ENCODE peak calls at places on chromosomes 16 and 17, in four cellular contexts. N, D, J and B are unnamed samples.

GRCh38 chr17:18920911-18921441 is 31.0 kb upstream of the SLC5A10 start:
- DNase-seq in N (no peak), D (peak), J (no peak), B (no peak)

GRCh38 chr17:27259356-27259755 is 34.6 kb upstream of the WSB1 start:
- DNase-seq in N (no peak), D (no peak), J (no peak), B (no peak)

GRCh38 chr16:10941127-10941933 is 938 bp downstream of the DEXI start:
- DNase-seq in N (no peak), D (peak), J (peak), B (no peak)

GRCh38 chr17:35543856-35544255 is 6.4 kb upstream of the SLFN12L start:
- DNase-seq in N (no peak), D (no peak), J (no peak), B (no peak)

GRCh38 chr17:5813357-5813756 is 229.0 kb upstream of the NLRP1 start:
- DNase-seq in N (no peak), D (no peak), J (no peak), B (no peak)

GRCh38 chr17:1583569-1583968 is 21.0 kb upstream of the PITPNA start:
- DNase-seq in N (no peak), D (no peak), J (no peak), B (no peak)

GRCh38 chr17:5194346-5194745 is 2.7 kb upstream of the ZNF594 start:
- DNase-seq in N (no peak), D (no peak), J (no peak), B (no peak)

GRCh38 chr17:77450742-77451270 is 310.0 kb downstream of the SEC14L1 start:
- DNase-seq in N (no peak), D (no peak), J (no peak), B (no peak)

GRCh38 chr17:81513669-81514484 is 1.3 kb upstream of the ACTG1 start:
- DNase-seq in N (peak), D (peak), J (peak), B (no peak)

GRCh38 chr17:57626520-57627210 is 118.4 kb downstream of the CCDC182 start:
- DNase-seq in N (no peak), D (no peak), J (no peak), B (no peak)

GRCh38 chr17:31596382-31597323 is 205.2 kb downstream of the RAB11FIP4 start:
- DNase-seq in N (peak), D (peak), J (no peak), B (no peak)

GRCh38 chr16:47925811-47926460 is 229.9 kb downstream of the ABCC12 start:
- DNase-seq in N (no peak), D (no peak), J (no peak), B (no peak)

GRCh38 chr16:4323845-4324478 is 8.1 kb downstream of the GLIS2 start:
- DNase-seq in N (peak), D (peak), J (peak), B (no peak)

GRCh38 chr17:81396722-81397313 is 1.6 kb downstream of the BAHCC1 start:
- DNase-seq in N (no peak), D (no peak), J (no peak), B (peak)

GRCh38 chr16:67481561-67482259 is 753 bp upstream of the ATP6V0D1 start:
- DNase-seq in N (peak), D (peak), J (no peak), B (peak)

GRCh38 chr16:73040735-73041402 is 7.1 kb downstream of the ZFHX3 start:
- DNase-seq in N (no peak), D (no peak), J (no peak), B (no peak)

GRCh38 chr17:29588561-29589411 is 662 bp downstream of the GIT1 start:
- DNase-seq in N (no peak), D (peak), J (no peak), B (no peak)

GRCh38 chr17:20059728-20060188 is 50.6 kb downstream of the SPECC1 start:
- DNase-seq in N (no peak), D (no peak), J (no peak), B (no peak)

GRCh38 chr17:6157716-6158115 is 87.5 kb downstream of the WSCD1 start:
- DNase-seq in N (no peak), D (no peak), J (no peak), B (no peak)

GRCh38 chr17:68290955-68291835 is at the start of the genes ARSG and SLC16A6:
- DNase-seq in N (no peak), D (peak), J (peak), B (peak)

GRCh38 chr16:11342021-11342855 is 3.0 kb upstream of the RMI2 start:
- DNase-seq in N (no peak), D (no peak), J (no peak), B (no peak)

GRCh38 chr16:85025781-85026653 is 1.6 kb upstream of the KIAA0513 start:
- DNase-seq in N (no peak), D (peak), J (no peak), B (no peak)

GRCh38 chr17:55735784-55736405 is 13.2 kb upstream of the TMEM100 start:
- DNase-seq in N (peak), D (peak), J (peak), B (no peak)

GRCh38 chr17:35432176-35433074 is at the start of gene SLFN12:
- DNase-seq in N (peak), D (peak), J (no peak), B (no peak)

GRCh38 chr16:68658258-68658973 is 13.3 kb downstream of the CDH3 start:
- DNase-seq in N (no peak), D (no peak), J (no peak), B (no peak)

GRCh38 chr16:85898521-85899442 is at the start of gene IRF8:
- DNase-seq in N (peak), D (peak), J (peak), B (no peak)

GRCh38 chr17:75240394-75241142 is 20.8 kb downstream of the GGA3 start:
- DNase-seq in N (no peak), D (no peak), J (peak), B (no peak)

GRCh38 chr17:22277595-22277994 is 585.3 kb downstream of the KCNJ18 start:
- DNase-seq in N (no peak), D (no peak), J (no peak), B (no peak)

GRCh38 chr17:80265205-80266068 is 4.8 kb downstream of the RNF213 start:
- DNase-seq in N (no peak), D (no peak), J (no peak), B (no peak)

GRCh38 chr16:12896562-12896961 is 4.8 kb upstream of the SHISA9 start:
- DNase-seq in N (no peak), D (no peak), J (no peak), B (peak)

GRCh38 chr17:12794919-12795517 is 5.7 kb downstream of the ARHGAP44 start:
- DNase-seq in N (no peak), D (no peak), J (no peak), B (no peak)

GRCh38 chr17:14303343-14304221 is 2.7 kb downstream of the HS3ST3B1 start:
- DNase-seq in N (no peak), D (no peak), J (peak), B (no peak)

GRCh38 chr16:49940464-49941224 is 84.4 kb upstream of the CNEP1R1 start:
- DNase-seq in N (no peak), D (no peak), J (no peak), B (no peak)

GRCh38 chr16:1768061-1768766 is 3.1 kb downstream of the NME3 start:
- DNase-seq in N (no peak), D (no peak), J (no peak), B (no peak)

GRCh38 chr17:51741447-51741846 is 417.1 kb downstream of the CA10 start:
- DNase-seq in N (no peak), D (no peak), J (no peak), B (no peak)

GRCh38 chr16:23577493-23577892 is 18.6 kb downstream of the NDUFAB1 start:
- DNase-seq in N (no peak), D (no peak), J (no peak), B (no peak)

GRCh38 chr17:40820228-40820838 is 2.1 kb downstream of the KRT10 start:
- DNase-seq in N (no peak), D (no peak), J (no peak), B (no peak)

GRCh38 chr17:51472670-51473069 is 212.3 kb downstream of the UTP18 start:
- DNase-seq in N (no peak), D (no peak), J (no peak), B (no peak)

GRCh38 chr16:19885456-19886060 is 910 bp upstream of the GPRC5B start:
- DNase-seq in N (peak), D (peak), J (peak), B (no peak)